ENCODE peak calls at places on chromosomes 6 and 20, in nine cellular contexts. L, Z, X, F, O, E, S, J and D are unnamed samples. For H3K36me3, the result is how much of the 10 kb centered on the place peaks cover.

GRCh38 chr6:170000071-170000843 is 248.8 kb downstream of the ERMARD start:
- DNase-seq in L (no peak), Z (peak), X (no peak), F (no peak), O (no peak), E (no peak), S (no peak), J (no peak), D (no peak)

GRCh38 chr6:17714879-17715860 is 8.4 kb upstream of the NUP153 start:
- DNase-seq in L (peak), Z (no peak), X (no peak), F (no peak), O (no peak), E (peak), S (no peak), J (peak), D (no peak)

GRCh38 chr6:80179691-80180090 is 73.2 kb downstream of the BCKDHB start:
- DNase-seq in L (no peak), Z (no peak), X (no peak), F (no peak), O (no peak), E (no peak), S (no peak), J (no peak), D (no peak)

GRCh38 chr6:39770476-39770875 is 21.7 kb upstream of the DAAM2 start:
- DNase-seq in L (no peak), Z (no peak), X (no peak), F (no peak), O (no peak), E (no peak), S (no peak), J (no peak), D (no peak)

GRCh38 chr6:57173056-57173885 is 1.1 kb downstream of the BAG2 start:
- DNase-seq in L (peak), Z (no peak), X (no peak), F (peak), O (no peak), E (peak), S (peak), J (peak), D (peak)

GRCh38 chr6:18405477-18406293 is 18.5 kb downstream of the RNF144B start:
- DNase-seq in L (peak), Z (no peak), X (no peak), F (no peak), O (no peak), E (peak), S (no peak), J (no peak), D (no peak)

GRCh38 chr6:34044945-34045595 is 100.8 kb downstream of the GRM4 start:
- DNase-seq in L (no peak), Z (no peak), X (no peak), F (no peak), O (peak), E (no peak), S (peak), J (no peak), D (no peak)

GRCh38 chr20:59997886-59998285 is 39.7 kb downstream of the CDH26 start:
- DNase-seq in L (no peak), Z (no peak), X (no peak), F (no peak), O (no peak), E (no peak), S (no peak), J (no peak), D (no peak)

GRCh38 chr6:39060467-39061160 is 12.0 kb downstream of the GLP1R start:
- DNase-seq in L (no peak), Z (no peak), X (no peak), F (no peak), O (no peak), E (no peak), S (no peak), J (no peak), D (no peak)

GRCh38 chr6:14459315-14459714 is 341.7 kb downstream of the CD83 start:
- DNase-seq in L (no peak), Z (no peak), X (no peak), F (no peak), O (no peak), E (no peak), S (no peak), J (no peak), D (no peak)

GRCh38 chr6:21874372-21874771 is 280.8 kb downstream of the SOX4 start:
- DNase-seq in L (peak), Z (no peak), X (no peak), F (no peak), O (no peak), E (no peak), S (no peak), J (no peak), D (no peak)

GRCh38 chr20:49356676-49357075 is 78.8 kb upstream of the ZNFX1 start:
- DNase-seq in L (no peak), Z (no peak), X (no peak), F (no peak), O (no peak), E (no peak), S (no peak), J (no peak), D (no peak)

GRCh38 chr20:50602432-50603088 is 88.8 kb downstream of the RIPOR3 start:
- DNase-seq in L (no peak), Z (no peak), X (no peak), F (no peak), O (no peak), E (no peak), S (no peak), J (no peak), D (no peak)

GRCh38 chr20:24533449-24533848 is 64.0 kb downstream of the SYNDIG1 start:
- DNase-seq in L (no peak), Z (no peak), X (no peak), F (no peak), O (no peak), E (no peak), S (no peak), J (no peak), D (no peak)

GRCh38 chr6:32973144-32973854 is 4.9 kb downstream of the BRD2 start:
- DNase-seq in L (peak), Z (peak), X (no peak), F (peak), O (no peak), E (no peak), S (peak), J (peak), D (peak)

GRCh38 chr6:129989396-129989795 is 29.0 kb upstream of the L3MBTL3 start:
- DNase-seq in L (no peak), Z (no peak), X (no peak), F (no peak), O (no peak), E (no peak), S (no peak), J (no peak), D (no peak)

GRCh38 chr20:17806739-17807441 is 107.1 kb downstream of the BANF2 start:
- DNase-seq in L (no peak), Z (peak), X (peak), F (no peak), O (no peak), E (peak), S (no peak), J (no peak), D (no peak)

GRCh38 chr6:54916858-54917257 is 70.3 kb downstream of the FAM83B start:
- DNase-seq in L (peak), Z (no peak), X (no peak), F (no peak), O (no peak), E (no peak), S (no peak), J (no peak), D (no peak)

GRCh38 chr6:147769496-147770087 is 261.1 kb downstream of the SAMD5 start:
- DNase-seq in L (no peak), Z (no peak), X (no peak), F (no peak), O (no peak), E (no peak), S (no peak), J (no peak), D (no peak)

GRCh38 chr6:82588020-82588419 is 224.4 kb downstream of the TPBG start:
- DNase-seq in L (no peak), Z (no peak), X (no peak), F (no peak), O (no peak), E (no peak), S (no peak), J (no peak), D (peak)

GRCh38 chr6:108093781-108094180 is 19.2 kb upstream of the OSTM1 start:
- DNase-seq in L (no peak), Z (no peak), X (no peak), F (no peak), O (no peak), E (no peak), S (no peak), J (no peak), D (no peak)

GRCh38 chr20:5528719-5529256 is 212.0 kb upstream of the PROKR2 start:
- DNase-seq in L (peak), Z (peak), X (peak), F (peak), O (peak), E (peak), S (peak), J (peak), D (peak)

GRCh38 chr6:125022391-125022989 is 60.3 kb downstream of the RNF217 start:
- DNase-seq in L (no peak), Z (no peak), X (no peak), F (peak), O (no peak), E (peak), S (no peak), J (no peak), D (no peak)

GRCh38 chr6:72245565-72245964 is 359.2 kb downstream of the RIMS1 start:
- DNase-seq in L (peak), Z (no peak), X (no peak), F (peak), O (no peak), E (no peak), S (no peak), J (peak), D (no peak)

GRCh38 chr20:21225215-21225947 is 77.8 kb upstream of the XRN2 start:
- DNase-seq in L (no peak), Z (no peak), X (no peak), F (no peak), O (no peak), E (peak), S (no peak), J (no peak), D (no peak)

GRCh38 chr6:156778615-156779205 is 1.5 kb downstream of the ARID1B start:
- DNase-seq in L (peak), Z (peak), X (peak), F (peak), O (no peak), E (peak), S (peak), J (peak), D (peak)

GRCh38 chr6:33809619-33810018 is 5.8 kb upstream of the MLN start:
- DNase-seq in L (no peak), Z (no peak), X (no peak), F (no peak), O (no peak), E (no peak), S (no peak), J (no peak), D (no peak)

GRCh38 chr6:56664007-56664406 is 21.3 kb upstream of the DST start:
- DNase-seq in L (peak), Z (no peak), X (no peak), F (peak), O (no peak), E (no peak), S (no peak), J (no peak), D (no peak)

GRCh38 chr6:143965503-143966171 is 42.4 kb downstream of the PLAGL1 start:
- DNase-seq in L (peak), Z (no peak), X (no peak), F (no peak), O (no peak), E (peak), S (no peak), J (no peak), D (no peak)

GRCh38 chr6:44133003-44133931 is 5.9 kb downstream of the TMEM63B start:
- DNase-seq in L (peak), Z (peak), X (no peak), F (peak), O (no peak), E (peak), S (no peak), J (peak), D (no peak)

GRCh38 chr20:54475334-54476287 is at the start of gene DOK5:
- DNase-seq in L (peak), Z (peak), X (no peak), F (peak), O (no peak), E (peak), S (no peak), J (no peak), D (no peak)

GRCh38 chr20:6828794-6829423 is 61.4 kb downstream of the BMP2 start:
- DNase-seq in L (peak), Z (no peak), X (no peak), F (peak), O (peak), E (peak), S (no peak), J (peak), D (no peak)

GRCh38 chr20:34332262-34332920 is 29.2 kb upstream of the AHCY start:
- DNase-seq in L (no peak), Z (no peak), X (no peak), F (peak), O (no peak), E (no peak), S (no peak), J (no peak), D (no peak)

GRCh38 chr20:11582073-11582472 is 335.6 kb upstream of the BTBD3 start:
- DNase-seq in L (peak), Z (no peak), X (no peak), F (no peak), O (no peak), E (peak), S (no peak), J (no peak), D (no peak)

GRCh38 chr6:24778878-24779277 is 4.1 kb downstream of the GMNN start:
- DNase-seq in L (no peak), Z (no peak), X (no peak), F (no peak), O (no peak), E (no peak), S (no peak), J (no peak), D (no peak)

GRCh38 chr6:24779416-24779815 is 4.7 kb downstream of the GMNN start:
- DNase-seq in L (no peak), Z (no peak), X (no peak), F (no peak), O (peak), E (no peak), S (no peak), J (no peak), D (no peak)

GRCh38 chr6:24777227-24777626 is 2.5 kb downstream of the GMNN start:
- DNase-seq in L (no peak), Z (no peak), X (no peak), F (no peak), O (no peak), E (no peak), S (no peak), J (no peak), D (no peak)

GRCh38 chr6:24778121-24778520 is 3.4 kb downstream of the GMNN start:
- DNase-seq in L (no peak), Z (no peak), X (no peak), F (peak), O (no peak), E (no peak), S (no peak), J (no peak), D (no peak)

DNA sequence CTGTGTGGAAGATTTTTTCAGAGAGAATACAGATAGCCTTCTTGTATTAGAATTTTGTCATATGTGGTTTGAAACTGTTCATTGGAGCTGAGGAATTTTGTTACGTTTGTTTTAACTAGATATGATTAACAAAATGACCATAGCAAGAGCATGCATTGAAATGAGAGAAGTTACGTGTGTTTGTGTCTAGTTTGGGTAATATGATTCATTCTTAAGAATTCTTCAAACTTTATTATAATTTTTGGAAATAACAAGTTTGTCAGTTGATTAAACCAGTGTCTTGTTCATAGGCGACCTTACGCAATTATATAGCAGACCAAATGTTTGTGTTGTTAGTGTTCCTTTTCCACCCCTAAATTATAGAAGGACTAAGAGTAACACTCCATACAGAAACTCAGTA is 5.5 kb downstream of the GMNN start:
- DNase-seq in L (no peak), Z (no peak), X (no peak), F (no peak), O (no peak), E (no peak), S (no peak), J (no peak), D (no peak)
- H3K36me3 ChIP-seq in L (under half), Z (under half), X (under half), F (under half), O (under half), E (under half), S (under half), J (half or more), D (under half)

GRCh38 chr6:3244003-3244831 is 14.5 kb upstream of the PSMG4 start:
- DNase-seq in L (no peak), Z (no peak), X (peak), F (no peak), O (no peak), E (no peak), S (no peak), J (no peak), D (no peak)
- H3K27ac ChIP-seq in L (no peak), Z (no peak), X (no peak), F (no peak), O (no peak), E (no peak), S (no peak), J (no peak), D (no peak)

GRCh38 chr6:37287519-37288157 is 29.7 kb upstream of the TMEM217 start:
- DNase-seq in L (no peak), Z (no peak), X (no peak), F (no peak), O (no peak), E (no peak), S (no peak), J (no peak), D (no peak)

GRCh38 chr6:37283268-37283667 is 25.3 kb upstream of the TMEM217 start:
- DNase-seq in L (no peak), Z (no peak), X (no peak), F (no peak), O (no peak), E (no peak), S (no peak), J (no peak), D (no peak)

GRCh38 chr6:37283786-37284185 is 25.8 kb upstream of the TMEM217 start:
- DNase-seq in L (no peak), Z (peak), X (peak), F (no peak), O (no peak), E (peak), S (no peak), J (no peak), D (no peak)

GRCh38 chr6:37285861-37286311 is 27.9 kb upstream of the TMEM217 start:
- DNase-seq in L (no peak), Z (no peak), X (no peak), F (no peak), O (no peak), E (no peak), S (no peak), J (no peak), D (no peak)

DNA sequence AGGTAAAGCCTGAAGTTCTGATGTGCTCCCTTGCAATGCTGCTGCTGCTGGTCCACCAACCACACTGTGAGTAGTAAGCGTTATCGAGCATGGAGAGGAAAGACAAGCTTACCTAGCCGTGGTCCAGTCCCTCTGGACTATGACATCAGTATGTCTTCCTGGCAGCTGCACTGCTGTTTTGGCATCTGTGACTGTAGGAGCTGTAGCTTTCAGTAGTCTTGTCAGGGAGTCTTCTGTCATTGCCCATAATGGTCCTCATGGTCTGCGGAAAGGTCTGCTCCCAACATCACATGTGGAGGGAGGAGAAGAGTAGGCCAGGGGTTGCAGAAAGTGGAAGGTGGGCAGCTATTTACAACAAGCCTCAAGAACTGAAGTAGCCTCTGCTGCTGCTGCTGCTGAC is 26.8 kb upstream of the TMEM217 start:
- DNase-seq in L (no peak), Z (no peak), X (no peak), F (no peak), O (no peak), E (no peak), S (no peak), J (no peak), D (no peak)
- H3K36me3 ChIP-seq in L (under half), Z (under half), X (under half), F (under half), O (under half), E (under half), S (under half), J (under half), D (half or more)

GRCh38 chr20:23108871-23109270 is 22.7 kb upstream of the CD93 start:
- DNase-seq in L (no peak), Z (no peak), X (no peak), F (no peak), O (no peak), E (no peak), S (no peak), J (no peak), D (no peak)

GRCh38 chr20:23105193-23105592 is 19.1 kb upstream of the CD93 start:
- DNase-seq in L (no peak), Z (no peak), X (no peak), F (no peak), O (no peak), E (no peak), S (no peak), J (no peak), D (no peak)

GRCh38 chr20:23101696-23102095 is 15.6 kb upstream of the CD93 start:
- DNase-seq in L (no peak), Z (no peak), X (no peak), F (no peak), O (no peak), E (no peak), S (no peak), J (no peak), D (no peak)

GRCh38 chr20:23103284-23104018 is 17.3 kb upstream of the CD93 start:
- DNase-seq in L (no peak), Z (no peak), X (no peak), F (no peak), O (no peak), E (peak), S (no peak), J (no peak), D (no peak)

GRCh38 chr20:23106271-23106851 is 20.2 kb upstream of the CD93 start:
- DNase-seq in L (no peak), Z (no peak), X (no peak), F (no peak), O (no peak), E (peak), S (no peak), J (no peak), D (no peak)
- H3K27ac ChIP-seq in L (no peak), Z (peak), X (no peak), F (no peak), O (no peak), E (no peak), S (no peak), J (no peak), D (no peak)

GRCh38 chr6:28907394-28907793 is 16.4 kb downstream of the TRIM27 start:
- DNase-seq in L (peak), Z (no peak), X (no peak), F (no peak), O (no peak), E (peak), S (no peak), J (no peak), D (no peak)

GRCh38 chr6:28906674-28907073 is 17.1 kb downstream of the TRIM27 start:
- DNase-seq in L (no peak), Z (no peak), X (no peak), F (no peak), O (no peak), E (no peak), S (no peak), J (no peak), D (no peak)

GRCh38 chr6:28914941-28915340 is 8.8 kb downstream of the TRIM27 start:
- DNase-seq in L (no peak), Z (no peak), X (no peak), F (no peak), O (no peak), E (peak), S (no peak), J (no peak), D (no peak)

GRCh38 chr6:28910901-28911680 is 12.7 kb downstream of the TRIM27 start:
- DNase-seq in L (peak), Z (no peak), X (no peak), F (no peak), O (no peak), E (no peak), S (no peak), J (peak), D (no peak)
- H3K36me3 ChIP-seq in L (under half), Z (half or more), X (half or more), F (under half), O (under half), E (half or more), S (under half), J (half or more), D (half or more)

GRCh38 chr20:650954-651353 is 2.0 kb downstream of the SRXN1 start:
- DNase-seq in L (no peak), Z (no peak), X (no peak), F (no peak), O (no peak), E (peak), S (no peak), J (no peak), D (no peak)
- H3K27ac ChIP-seq in L (no peak), Z (no peak), X (no peak), F (no peak), O (no peak), E (no peak), S (no peak), J (no peak), D (no peak)

GRCh38 chr6:149771925-149772324 is 22.4 kb downstream of the PCMT1 start:
- DNase-seq in L (no peak), Z (no peak), X (no peak), F (no peak), O (no peak), E (no peak), S (no peak), J (no peak), D (no peak)
- H3K36me3 ChIP-seq in L (under half), Z (under half), X (under half), F (under half), O (under half), E (under half), S (under half), J (under half), D (under half)

GRCh38 chr6:75196051-75196743 is 9.7 kb downstream of the COL12A1 start:
- DNase-seq in L (peak), Z (no peak), X (no peak), F (no peak), O (no peak), E (peak), S (no peak), J (no peak), D (no peak)
- H3K27ac ChIP-seq in L (peak), Z (no peak), X (no peak), F (no peak), O (no peak), E (no peak), S (no peak), J (no peak), D (no peak)